ENCODE peak calls at places on chromosomes 3 and 15, in seven cellular contexts. L is stimulated activated CD8-positive, alpha-beta memory T cell treated with anti-CD3 and anti-CD28 coated beads, Interleukin-4, amount 100 ng/mL, for 1 hour; P is EL; U is IMR-90; O is T-cell; Q is ovary; S is activated naive CD8-positive, alpha-beta T cell treated with anti-CD3 and anti-CD28 coated beads, Interleukin-2, amount 50 U/mL, for 24 hours. B is an unnamed sample.

GRCh38 chr15:32657198-32657886 is 15.8 kb downstream of the SCG5 start:
- DNase-seq in L (no peak), U (no peak), Q (no peak), S (no peak), P (no peak), O (no peak), B (no peak)

GRCh38 chr15:74385442-74386132 is 18.1 kb upstream of the CYP11A1 start:
- DNase-seq in P (no peak), L (no peak), O (no peak), Q (no peak), U (no peak), S (no peak), B (no peak)

GRCh38 chr3:33957176-33957575 is 158.7 kb downstream of the PDCD6IP start:
- DNase-seq in O (no peak), P (no peak), Q (no peak), L (no peak), S (no peak), U (no peak), B (no peak)

GRCh38 chr3:13532085-13532484 is 16.8 kb upstream of the FBLN2 start:
- DNase-seq in S (no peak), L (no peak), Q (no peak), O (no peak), U (no peak), P (no peak), B (no peak)

GRCh38 chr3:110070539-110070916 is 733.2 kb upstream of the DPPA4 start:
- DNase-seq in L (no peak), U (no peak), Q (no peak), O (no peak), P (no peak), S (no peak), B (no peak)

GRCh38 chr3:6262035-6262434 is 598.9 kb upstream of the GRM7 start:
- DNase-seq in L (no peak), O (no peak), U (no peak), P (no peak), S (no peak), Q (no peak), B (no peak)

GRCh38 chr3:70736009-70736408 is 423.6 kb upstream of the MDFIC2 start:
- DNase-seq in U (peak; percentile 37), P (peak; percentile 6), O (no peak), Q (no peak), L (no peak), S (no peak), B (peak; percentile 1)

GRCh38 chr15:76546805-76547204 is 210.2 kb downstream of the ISL2 start:
- DNase-seq in P (no peak), S (no peak), L (no peak), O (no peak), Q (no peak), U (no peak), B (no peak)

GRCh38 chr3:98376631-98377030 is 13.8 kb upstream of the OR5K3 start:
- DNase-seq in S (no peak), L (no peak), Q (no peak), O (no peak), U (no peak), P (no peak), B (no peak)